ENCODE peak calls at places on chromosomes 13 and 19, in eight cellular contexts. O is HFF-Myc, L is PC-9, V is right cardiac atrium, P is skeletal muscle cell, R is nucleus accumbens, M is HT-29, X is NCI-H1092. H is an unnamed sample.

GRCh38 chr19:28920269-28921066 is 292.5 kb downstream of the UQCRFS1 start:
- DNase-seq in O (no peak), L (no peak), V (no peak), P (no peak), R (no peak), M (no peak), X (no peak), H (no peak)

GRCh38 chr13:50052478-50052877 is 37.2 kb downstream of the KCNRG start:
- DNase-seq in O (no peak), L (no peak), V (no peak), P (no peak), R (no peak), M (no peak), X (no peak), H (no peak)

GRCh38 chr19:662207-662961 is 630 bp downstream of the RNF126 start:
- DNase-seq in O (no peak), L (peak; percentile 60), V (peak; percentile 75), P (no peak), R (no peak), M (peak; percentile 38), X (peak; percentile 12), H (peak; percentile 75)

GRCh38 chr13:36862002-36862706 is 43.1 kb downstream of the RFXAP start:
- DNase-seq in O (no peak), L (no peak), V (no peak), P (no peak), R (no peak), M (no peak), X (no peak), H (no peak)

GRCh38 chr19:41431426-41432386 is 4.5 kb upstream of the B3GNT8 start:
- DNase-seq in O (no peak), L (no peak), V (peak; percentile 80), P (no peak), R (no peak), M (peak; percentile 61), X (no peak), H (peak; percentile 58)

GRCh38 chr13:31093145-31093885 is 68.4 kb downstream of the HSPH1 start:
- DNase-seq in O (no peak), L (no peak), V (no peak), P (no peak), R (no peak), M (no peak), X (no peak), H (no peak)

GRCh38 chr13:112619730-112620639 is 32.0 kb upstream of the TUBGCP3 start:
- DNase-seq in O (no peak), L (no peak), V (no peak), P (no peak), R (peak; percentile 14), M (peak; percentile 37), X (peak; percentile 96), H (peak; percentile 59)

GRCh38 chr19:32862741-32863140 is 6.8 kb downstream of the SLC7A9 start:
- DNase-seq in O (no peak), L (no peak), V (no peak), P (no peak), R (no peak), M (no peak), X (no peak), H (no peak)

GRCh38 chr13:106464076-106464475 is 71.4 kb downstream of the EFNB2 start:
- DNase-seq in O (no peak), L (no peak), V (no peak), P (peak; percentile 36), R (no peak), M (no peak), X (no peak), H (no peak)

GRCh38 chr13:32267836-32268439 is 47.2 kb downstream of the ZAR1L start:
- DNase-seq in O (no peak), L (no peak), V (no peak), P (no peak), R (no peak), M (peak; percentile 96), X (no peak), H (peak; percentile 39)

GRCh38 chr13:99339736-99340392 is 32.7 kb upstream of the GPR183 start:
- DNase-seq in O (no peak), L (no peak), V (no peak), P (no peak), R (no peak), M (no peak), X (no peak), H (no peak)

GRCh38 chr19:6260912-6261636 is 18.7 kb downstream of the MLLT1 start:
- DNase-seq in O (no peak), L (no peak), V (peak; percentile 71), P (no peak), R (no peak), M (no peak), X (no peak), H (peak; percentile 54)

GRCh38 chr19:5128251-5128931 is 159.5 kb downstream of the KDM4B start:
- DNase-seq in O (no peak), L (no peak), V (peak; percentile 94), P (peak; percentile 20), R (no peak), M (no peak), X (no peak), H (peak; percentile 89)

GRCh38 chr19:18208098-18208951 is 4.5 kb upstream of the RAB3A start:
- DNase-seq in O (no peak), L (no peak), V (peak; percentile 87), P (no peak), R (no peak), M (no peak), X (no peak), H (no peak)

GRCh38 chr19:8569066-8569761 is 8.0 kb downstream of the MYO1F start:
- DNase-seq in O (peak; percentile 65), L (peak; percentile 95), V (peak; percentile 64), P (peak; percentile 89), R (no peak), M (no peak), X (no peak), H (no peak)

GRCh38 chr13:42140494-42140893 is 92.0 kb downstream of the DGKH start:
- DNase-seq in O (no peak), L (no peak), V (no peak), P (no peak), R (no peak), M (no peak), X (no peak), H (no peak)

GRCh38 chr13:32340917-32341316 is 25.6 kb downstream of the BRCA2 start:
- DNase-seq in O (no peak), L (no peak), V (no peak), P (no peak), R (no peak), M (no peak), X (no peak), H (no peak)

GRCh38 chr19:30049844-30050667 is 108.0 kb downstream of the URI1 start:
- DNase-seq in O (no peak), L (no peak), V (no peak), P (no peak), R (no peak), M (no peak), X (no peak), H (no peak)

GRCh38 chr13:40082644-40083043 is 427.2 kb downstream of the COG6 start:
- DNase-seq in O (no peak), L (no peak), V (peak; percentile 68), P (no peak), R (no peak), M (no peak), X (no peak), H (no peak)

GRCh38 chr13:68810660-68811059 is 1297.0 kb upstream of the ATXN8OS start:
- DNase-seq in O (no peak), L (no peak), V (no peak), P (no peak), R (no peak), M (peak; percentile 45), X (no peak), H (peak; percentile 8)

GRCh38 chr19:3452456-3453068 is 27.8 kb downstream of the SMIM24 start:
- DNase-seq in O (no peak), L (no peak), V (peak; percentile 32), P (no peak), R (no peak), M (no peak), X (no peak), H (no peak)

GRCh38 chr13:68350554-68350953 is 1120.4 kb upstream of the PCDH9 start:
- DNase-seq in O (no peak), L (no peak), V (no peak), P (no peak), R (no peak), M (no peak), X (no peak), H (no peak)

GRCh38 chr19:51702103-51702753 is 9.1 kb downstream of the SPACA6 start:
- DNase-seq in O (no peak), L (no peak), V (peak; percentile 95), P (no peak), R (no peak), M (peak; percentile 91), X (no peak), H (peak; percentile 90)

GRCh38 chr19:34767967-34768366 is 5.0 kb downstream of the ZNF599 start:
- DNase-seq in O (no peak), L (no peak), V (no peak), P (no peak), R (no peak), M (no peak), X (no peak), H (no peak)

GRCh38 chr19:35846038-35846668 is 6.2 kb downstream of the NPHS1 start:
- DNase-seq in O (no peak), L (no peak), V (no peak), P (no peak), R (no peak), M (peak; percentile 42), X (no peak), H (peak; percentile 23)

H was measured in hepatocyte.